ENCODE peak calls at places on chromosomes 7 and 10, in five cellular contexts. One of them, this sample, is unnamed.
A peak's percentile ranks its signal among the peaks of the same experiment; 100 is the strongest.

GRCh38 chr10:97785731-97786130 is 13.9 kb upstream of the SFRP5 start:
- DNase-seq in NCI-H1092: no peak
- DNase-seq in cardiac muscle cell: no peak
- DNase-seq in GM13977: no peak
- DNase-seq in dermis microvascular lymphatic vessel endothelial cell: no peak
- DNase-seq in this sample: no peak

GRCh38 chr10:122308487-122309141 is 37.5 kb downstream of the BTBD16 start:
- DNase-seq in cardiac muscle cell: no peak
- DNase-seq in dermis microvascular lymphatic vessel endothelial cell: no peak
- DNase-seq in NCI-H1092: no peak
- DNase-seq in GM13977: no peak
- DNase-seq in this sample: no peak

GRCh38 chr10:125624800-125625199 is 58.2 kb downstream of the TEX36 start:
- DNase-seq in NCI-H1092: no peak
- DNase-seq in cardiac muscle cell: no peak
- DNase-seq in dermis microvascular lymphatic vessel endothelial cell: no peak
- DNase-seq in GM13977: no peak
- DNase-seq in this sample: no peak

GRCh38 chr10:88926484-88927249 is 25.9 kb downstream of the ACTA2 start:
- DNase-seq in GM13977: no peak
- DNase-seq in dermis microvascular lymphatic vessel endothelial cell: no peak
- DNase-seq in cardiac muscle cell: peak; percentile 96
- DNase-seq in NCI-H1092: no peak
- DNase-seq in this sample: no peak

GRCh38 chr7:102223175-102223574 is 63.5 kb upstream of the SH2B2 start:
- DNase-seq in NCI-H1092: no peak
- DNase-seq in cardiac muscle cell: no peak
- DNase-seq in dermis microvascular lymphatic vessel endothelial cell: peak; percentile 56
- DNase-seq in GM13977: no peak
- DNase-seq in this sample: no peak

GRCh38 chr10:77603529-77603927 is 34.1 kb downstream of the KCNMA1 start:
- DNase-seq in dermis microvascular lymphatic vessel endothelial cell: peak; percentile 28
- DNase-seq in GM13977: no peak
- DNase-seq in cardiac muscle cell: no peak
- DNase-seq in NCI-H1092: no peak
- DNase-seq in this sample: no peak

GRCh38 chr7:73844848-73845460 is 2.6 kb upstream of the METTL27 start:
- DNase-seq in cardiac muscle cell: peak; percentile 61
- DNase-seq in NCI-H1092: no peak
- DNase-seq in GM13977: no peak
- DNase-seq in dermis microvascular lymphatic vessel endothelial cell: no peak
- DNase-seq in this sample: no peak

GRCh38 chr10:103979530-103979929 is 12.6 kb downstream of the SLK start:
- DNase-seq in dermis microvascular lymphatic vessel endothelial cell: no peak
- DNase-seq in GM13977: no peak
- DNase-seq in cardiac muscle cell: no peak
- DNase-seq in NCI-H1092: no peak
- DNase-seq in this sample: no peak

GRCh38 chr7:17236161-17236560 is 62.3 kb upstream of the AHR start:
- DNase-seq in NCI-H1092: no peak
- DNase-seq in dermis microvascular lymphatic vessel endothelial cell: no peak
- DNase-seq in cardiac muscle cell: peak; percentile 35
- DNase-seq in GM13977: no peak
- DNase-seq in this sample: no peak

GRCh38 chr10:131961777-131962450 is 19.8 kb downstream of the BNIP3 start:
- DNase-seq in dermis microvascular lymphatic vessel endothelial cell: no peak
- DNase-seq in cardiac muscle cell: no peak
- DNase-seq in GM13977: no peak
- DNase-seq in NCI-H1092: peak; percentile 9
- DNase-seq in this sample: no peak

GRCh38 chr7:16419859-16420258 is 1.5 kb downstream of the CRPPA start:
- DNase-seq in dermis microvascular lymphatic vessel endothelial cell: no peak
- DNase-seq in GM13977: no peak
- DNase-seq in NCI-H1092: no peak
- DNase-seq in cardiac muscle cell: no peak
- DNase-seq in this sample: peak; percentile 28

GRCh38 chr10:110267246-110267645 is 37.5 kb downstream of the SMNDC1 start:
- DNase-seq in GM13977: no peak
- DNase-seq in cardiac muscle cell: no peak
- DNase-seq in NCI-H1092: no peak
- DNase-seq in dermis microvascular lymphatic vessel endothelial cell: no peak
- DNase-seq in this sample: no peak

GRCh38 chr10:50552771-50553535 is 70.8 kb downstream of the SGMS1 start:
- DNase-seq in NCI-H1092: no peak
- DNase-seq in dermis microvascular lymphatic vessel endothelial cell: peak; percentile 41
- DNase-seq in GM13977: no peak
- DNase-seq in cardiac muscle cell: peak; percentile 71
- DNase-seq in this sample: no peak